ENCODE peak calls at places on chromosomes 4 and X, in five cellular contexts. One of them, this sample, is unnamed. For H3K36me3, the result is how much of the 10 kb centered on the place peaks cover.

GRCh38 chrX:124190440-124190839 is 142.0 kb upstream of the TEX13D start:
- DNase-seq in neural progenitor cell: no peak
- DNase-seq in lower lobe of right lung: no peak
- DNase-seq in tibial nerve: no peak
- DNase-seq in PC-3: no peak
- DNase-seq in this sample: no peak

GRCh38 chr4:137226900-137227299 is 305.4 kb downstream of the PCDH18 start:
- DNase-seq in neural progenitor cell: peak
- DNase-seq in PC-3: peak
- DNase-seq in lower lobe of right lung: no peak
- DNase-seq in tibial nerve: no peak
- DNase-seq in this sample: no peak

GRCh38 chr4:129327637-129328036 is 231.7 kb downstream of the C4orf33 start:
- DNase-seq in lower lobe of right lung: no peak
- DNase-seq in neural progenitor cell: no peak
- DNase-seq in PC-3: no peak
- DNase-seq in tibial nerve: no peak
- DNase-seq in this sample: no peak

GRCh38 chrX:39983715-39984114 is 114.0 kb downstream of the BCOR start:
- DNase-seq in PC-3: no peak
- DNase-seq in tibial nerve: no peak
- DNase-seq in lower lobe of right lung: no peak
- DNase-seq in neural progenitor cell: no peak
- DNase-seq in this sample: no peak

GRCh38 chr4:146638801-146639351 is at the start of gene POU4F2:
- DNase-seq in lower lobe of right lung: no peak
- DNase-seq in neural progenitor cell: peak
- DNase-seq in tibial nerve: no peak
- DNase-seq in PC-3: no peak
- DNase-seq in this sample: no peak

GRCh38 chr4:79049840-79050520 is 110.7 kb upstream of the PAQR3 start:
- DNase-seq in lower lobe of right lung: no peak
- DNase-seq in PC-3: peak
- DNase-seq in tibial nerve: no peak
- DNase-seq in neural progenitor cell: no peak
- DNase-seq in this sample: no peak

GRCh38 chrX:7941390-7942042 is 14.3 kb upstream of the PNPLA4 start:
- DNase-seq in PC-3: peak
- DNase-seq in lower lobe of right lung: no peak
- DNase-seq in tibial nerve: no peak
- DNase-seq in neural progenitor cell: peak
- DNase-seq in this sample: peak

GRCh38 chrX:107213477-107213876 is 7.1 kb downstream of the DNAAF6 start:
- DNase-seq in neural progenitor cell: no peak
- DNase-seq in tibial nerve: no peak
- DNase-seq in lower lobe of right lung: no peak
- DNase-seq in PC-3: no peak
- DNase-seq in this sample: no peak

GRCh38 chrX:12469296-12469695 is 321.9 kb upstream of the PRPS2 start:
- DNase-seq in tibial nerve: no peak
- DNase-seq in neural progenitor cell: no peak
- DNase-seq in PC-3: peak
- DNase-seq in lower lobe of right lung: no peak
- DNase-seq in this sample: no peak

GRCh38 chr4:119833611-119834010 is 205.0 kb upstream of the PDE5A start:
- DNase-seq in lower lobe of right lung: no peak
- DNase-seq in neural progenitor cell: no peak
- DNase-seq in tibial nerve: no peak
- DNase-seq in PC-3: no peak
- DNase-seq in this sample: peak

GRCh38 chr4:164700471-164700870 is 53.5 kb upstream of the SMIM31 start:
- DNase-seq in lower lobe of right lung: no peak
- DNase-seq in neural progenitor cell: peak
- DNase-seq in PC-3: peak
- DNase-seq in tibial nerve: no peak
- DNase-seq in this sample: no peak

GRCh38 chrX:15056044-15056443 is 182.8 kb downstream of the MOSPD2 start:
- DNase-seq in neural progenitor cell: no peak
- DNase-seq in tibial nerve: no peak
- DNase-seq in lower lobe of right lung: no peak
- DNase-seq in PC-3: peak
- DNase-seq in this sample: no peak

GRCh38 chr4:147739239-147739823 is 7.4 kb downstream of the ARHGAP10 start:
- DNase-seq in neural progenitor cell: no peak
- DNase-seq in lower lobe of right lung: no peak
- DNase-seq in PC-3: no peak
- DNase-seq in tibial nerve: no peak
- DNase-seq in this sample: peak

GRCh38 chr4:27148211-27148895 is 287.7 kb downstream of the STIM2 start:
- DNase-seq in neural progenitor cell: no peak
- DNase-seq in lower lobe of right lung: no peak
- DNase-seq in tibial nerve: no peak
- DNase-seq in PC-3: peak
- DNase-seq in this sample: no peak

GRCh38 chr4:87105101-87105852 is 115.1 kb downstream of the KLHL8 start:
- DNase-seq in tibial nerve: no peak
- DNase-seq in PC-3: no peak
- DNase-seq in lower lobe of right lung: no peak
- DNase-seq in neural progenitor cell: no peak
- DNase-seq in this sample: no peak

GRCh38 chr4:96955691-96956090 is 1115.8 kb downstream of the PDHA2 start:
- DNase-seq in lower lobe of right lung: no peak
- DNase-seq in PC-3: no peak
- DNase-seq in tibial nerve: no peak
- DNase-seq in neural progenitor cell: no peak
- DNase-seq in this sample: no peak

GRCh38 chr4:7806080-7806630 is 133.5 kb downstream of the AFAP1 start:
- DNase-seq in neural progenitor cell: peak
- DNase-seq in PC-3: no peak
- DNase-seq in lower lobe of right lung: no peak
- DNase-seq in tibial nerve: peak
- DNase-seq in this sample: no peak

GRCh38 chrX:149871940-149872339 is 9.0 kb upstream of the MAGEA8 start:
- DNase-seq in tibial nerve: no peak
- DNase-seq in lower lobe of right lung: no peak
- DNase-seq in PC-3: peak
- DNase-seq in neural progenitor cell: peak
- DNase-seq in this sample: peak

GRCh38 chrX:24435038-24435437 is 30.0 kb upstream of the PDK3 start:
- DNase-seq in neural progenitor cell: no peak
- DNase-seq in lower lobe of right lung: no peak
- DNase-seq in PC-3: no peak
- DNase-seq in tibial nerve: no peak
- DNase-seq in this sample: no peak

GRCh38 chr4:166140951-166141350 is 267.9 kb downstream of the TLL1 start:
- DNase-seq in tibial nerve: no peak
- DNase-seq in PC-3: no peak
- DNase-seq in lower lobe of right lung: no peak
- DNase-seq in neural progenitor cell: no peak
- DNase-seq in this sample: no peak

GRCh38 chr4:70203601-70204000 is 8.1 kb downstream of the ODAM start:
- DNase-seq in PC-3: no peak
- DNase-seq in neural progenitor cell: no peak
- DNase-seq in lower lobe of right lung: no peak
- DNase-seq in tibial nerve: no peak
- DNase-seq in this sample: no peak

GRCh38 chr4:36285784-36286480 is 4.5 kb downstream of the DTHD1 start:
- DNase-seq in PC-3: peak
- DNase-seq in lower lobe of right lung: no peak
- DNase-seq in neural progenitor cell: no peak
- DNase-seq in tibial nerve: no peak
- DNase-seq in this sample: no peak

GRCh38 chrX:7372843-7373525 is 225.0 kb upstream of the PUDP start:
- DNase-seq in lower lobe of right lung: no peak
- DNase-seq in tibial nerve: no peak
- DNase-seq in PC-3: peak
- DNase-seq in neural progenitor cell: no peak
- DNase-seq in this sample: peak

GRCh38 chr4:7426525-7427171 is 8.1 kb downstream of the PSAPL1 start:
- DNase-seq in tibial nerve: no peak
- DNase-seq in PC-3: no peak
- DNase-seq in neural progenitor cell: no peak
- DNase-seq in lower lobe of right lung: peak
- DNase-seq in this sample: no peak

GRCh38 chr4:83440899-83441298 is 14.7 kb downstream of the HELQ start:
- DNase-seq in lower lobe of right lung: no peak
- DNase-seq in neural progenitor cell: no peak
- DNase-seq in PC-3: no peak
- DNase-seq in tibial nerve: no peak
- DNase-seq in this sample: no peak

GRCh38 chr4:73721901-73722300 is 18.5 kb upstream of the CXCL8 start:
- DNase-seq in PC-3: peak
- DNase-seq in lower lobe of right lung: no peak
- DNase-seq in tibial nerve: no peak
- DNase-seq in neural progenitor cell: no peak
- DNase-seq in this sample: peak

GRCh38 chr4:115418997-115419396 is 305.6 kb upstream of the NDST4 start:
- DNase-seq in tibial nerve: no peak
- DNase-seq in neural progenitor cell: no peak
- DNase-seq in lower lobe of right lung: no peak
- DNase-seq in PC-3: no peak
- DNase-seq in this sample: no peak

DNA sequence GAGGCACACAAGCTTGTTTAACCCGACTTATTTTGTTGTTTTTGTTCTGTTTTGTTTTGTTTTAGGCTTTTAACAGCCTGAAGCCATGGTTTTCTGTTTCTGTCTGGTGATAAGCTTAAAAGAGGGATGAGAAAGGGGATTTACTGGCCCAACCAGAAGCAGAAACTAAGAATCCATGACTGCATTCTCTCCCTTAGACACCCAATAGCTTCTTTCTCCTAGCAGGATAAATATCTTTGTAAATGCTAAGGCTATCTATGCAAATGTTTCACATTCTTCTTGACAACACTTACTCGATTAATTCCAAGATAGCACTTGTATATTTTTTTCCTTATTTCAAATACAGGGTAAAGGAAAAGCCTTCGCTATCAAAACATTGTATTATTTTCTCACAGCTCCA is 53.7 kb upstream of the SMAD1 start:
- DNase-seq in neural progenitor cell: peak
- DNase-seq in lower lobe of right lung: no peak
- DNase-seq in PC-3: no peak
- DNase-seq in tibial nerve: no peak
- DNase-seq in this sample: no peak
- H3K27ac ChIP-seq in neural progenitor cell: peak
- H3K27ac ChIP-seq in lower lobe of right lung: no peak
- H3K27ac ChIP-seq in PC-3: no peak
- H3K27ac ChIP-seq in tibial nerve: no peak
- H3K27ac ChIP-seq in this sample: no peak

DNA sequence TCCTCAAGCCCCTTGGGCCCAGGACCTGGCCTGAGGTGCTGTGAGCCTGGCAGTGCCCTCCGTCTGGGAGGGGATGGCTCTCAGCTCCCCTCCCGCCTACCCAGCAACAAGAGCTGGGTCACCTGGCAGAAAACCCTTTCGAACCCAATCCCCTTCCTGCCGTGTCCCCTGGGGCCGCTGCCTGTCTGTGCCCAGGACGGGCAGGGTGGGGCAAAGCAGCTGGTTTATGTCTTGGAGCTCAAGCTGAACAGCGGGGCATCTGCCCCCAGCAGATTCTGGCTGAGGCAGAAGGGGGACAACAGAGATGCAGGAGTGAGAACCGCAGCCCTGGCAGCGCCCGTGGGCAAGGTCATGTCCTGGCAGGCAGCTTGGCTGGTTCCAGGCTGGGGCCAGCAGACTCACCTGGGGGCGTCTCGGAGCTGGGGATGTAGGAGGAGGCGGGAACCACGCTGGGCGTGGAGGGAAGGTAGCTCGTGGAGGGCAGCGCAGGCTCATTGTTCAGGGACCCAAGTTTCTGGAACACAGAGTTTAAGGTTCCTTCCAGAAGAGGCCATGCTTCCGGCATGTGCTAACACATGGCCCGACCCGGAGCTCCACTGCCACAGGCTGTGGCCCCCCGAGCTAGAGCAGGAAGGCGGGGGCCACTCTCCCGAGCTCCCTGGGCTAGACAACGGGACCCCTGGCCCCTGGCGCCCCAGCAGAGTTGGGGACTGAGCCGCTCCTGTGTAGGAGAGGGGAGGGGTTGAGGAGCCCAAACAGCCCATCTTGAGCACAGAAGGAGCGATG is 24.2 kb downstream of the NELFA start:
- DNase-seq in PC-3: no peak
- DNase-seq in neural progenitor cell: no peak
- DNase-seq in tibial nerve: no peak
- DNase-seq in lower lobe of right lung: no peak
- DNase-seq in this sample: no peak
- H3K36me3 ChIP-seq in PC-3: under half
- H3K36me3 ChIP-seq in neural progenitor cell: under half
- H3K36me3 ChIP-seq in tibial nerve: half or more
- H3K36me3 ChIP-seq in lower lobe of right lung: half or more
- H3K36me3 ChIP-seq in this sample: half or more

GRCh38 chrX:51421972-51422371 is 74.4 kb downstream of the NUDT11 start:
- DNase-seq in lower lobe of right lung: no peak
- DNase-seq in neural progenitor cell: no peak
- DNase-seq in PC-3: no peak
- DNase-seq in tibial nerve: no peak
- DNase-seq in this sample: no peak

DNA sequence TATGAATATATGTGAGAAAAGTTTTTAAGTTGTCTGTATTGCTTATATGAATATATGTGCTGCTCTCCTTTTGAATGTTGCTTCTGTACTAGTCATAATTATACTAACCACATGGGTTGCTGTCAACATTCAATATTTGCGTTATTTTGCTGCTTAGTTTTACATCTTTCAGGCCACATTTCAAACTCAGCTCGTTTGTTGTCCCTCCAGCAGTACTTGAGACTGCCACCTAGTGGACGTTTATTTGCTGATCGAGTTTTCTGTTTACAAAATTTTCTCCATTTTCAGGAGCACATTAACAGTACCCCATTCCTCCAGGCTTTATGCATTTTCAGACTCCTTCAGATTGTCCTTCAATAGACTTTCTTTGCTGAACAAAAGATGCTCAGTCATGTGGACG is 75.8 kb downstream of the NUDT11 start:
- DNase-seq in tibial nerve: no peak
- DNase-seq in neural progenitor cell: peak
- DNase-seq in lower lobe of right lung: no peak
- DNase-seq in PC-3: peak
- DNase-seq in this sample: peak
- TF ChIP-seq CTCF in tibial nerve: peak
- TF ChIP-seq CTCF in neural progenitor cell: peak
- TF ChIP-seq CTCF in lower lobe of right lung: peak
- TF ChIP-seq CTCF in PC-3: peak
- TF ChIP-seq CTCF in this sample: peak

GRCh38 chrX:54926978-54927377 is 6.4 kb downstream of the TRO start:
- DNase-seq in tibial nerve: no peak
- DNase-seq in lower lobe of right lung: no peak
- DNase-seq in PC-3: no peak
- DNase-seq in neural progenitor cell: no peak
- DNase-seq in this sample: no peak

GRCh38 chrX:54931107-54931506 is 10.5 kb downstream of the TRO start:
- DNase-seq in neural progenitor cell: no peak
- DNase-seq in lower lobe of right lung: no peak
- DNase-seq in tibial nerve: no peak
- DNase-seq in PC-3: no peak
- DNase-seq in this sample: no peak

GRCh38 chrX:54928876-54929275 is 8.3 kb downstream of the TRO start:
- DNase-seq in lower lobe of right lung: no peak
- DNase-seq in PC-3: no peak
- DNase-seq in neural progenitor cell: no peak
- DNase-seq in tibial nerve: no peak
- DNase-seq in this sample: no peak

GRCh38 chrX:54933150-54933826 is 12.7 kb downstream of the TRO start:
- DNase-seq in tibial nerve: no peak
- DNase-seq in lower lobe of right lung: no peak
- DNase-seq in PC-3: no peak
- DNase-seq in neural progenitor cell: no peak
- DNase-seq in this sample: no peak

GRCh38 chrX:54930291-54931049 is 9.8 kb downstream of the TRO start:
- DNase-seq in lower lobe of right lung: no peak
- DNase-seq in neural progenitor cell: no peak
- DNase-seq in PC-3: no peak
- DNase-seq in tibial nerve: no peak
- DNase-seq in this sample: no peak
- H3K27ac ChIP-seq in lower lobe of right lung: no peak
- H3K27ac ChIP-seq in neural progenitor cell: no peak
- H3K27ac ChIP-seq in PC-3: no peak
- H3K27ac ChIP-seq in tibial nerve: no peak
- H3K27ac ChIP-seq in this sample: no peak